ENCODE peak calls at places on chromosomes 7 and 10, in five cellular contexts. W is activated CD4-positive, alpha-beta memory T cell treated with anti-CD3 and anti-CD28 coated beads for 36 hours; N is stimulated activated CD4-positive, alpha-beta T cell treated with anti-CD3 and anti-CD28 coated beads, Interleukin-15, amount 100 ng/mL, for 1 hour; H is cardiac septum; T is NCI-H2081. F is an unnamed sample.

GRCh38 chr7:87216701-87217508 is 2.6 kb downstream of the TMEM243 start:
- DNase-seq in T (no peak), N (peak; percentile 17), W (peak; percentile 75), H (no peak), F (no peak)

GRCh38 chr7:141973673-141974072 is at the start of gene TAS2R38:
- DNase-seq in H (no peak), N (no peak), T (no peak), W (no peak), F (no peak)

GRCh38 chr10:100748251-100749058 is 3.1 kb downstream of the PAX2 start:
- DNase-seq in T (no peak), H (no peak), W (no peak), N (no peak), F (peak; percentile 58)

GRCh38 chr7:39085590-39086049 is 107.9 kb downstream of the POU6F2 start:
- DNase-seq in W (no peak), N (no peak), H (no peak), T (peak; percentile 88), F (no peak)

GRCh38 chr7:128217030-128217805 is 23.9 kb upstream of the LEP start:
- DNase-seq in W (no peak), T (no peak), N (no peak), H (peak; percentile 89), F (peak; percentile 61)

GRCh38 chr7:2313450-2314208 is 612 bp downstream of the SNX8 start:
- DNase-seq in H (peak; percentile 74), W (peak; percentile 34), N (no peak), T (no peak), F (peak; percentile 76)

GRCh38 chr10:13322615-13323148 is 22.8 kb upstream of the PHYH start:
- DNase-seq in W (no peak), H (no peak), N (no peak), T (no peak), F (no peak)

GRCh38 chr10:131213651-131214505 is 97.6 kb downstream of the TCERG1L start:
- DNase-seq in H (peak; percentile 50), N (no peak), W (no peak), T (no peak), F (no peak)

GRCh38 chr10:132102071-132102716 is 36.4 kb downstream of the JAKMIP3 start:
- DNase-seq in N (no peak), W (no peak), T (no peak), H (peak; percentile 41), F (peak; percentile 50)